ENCODE peak calls at places on chromosomes 1 and 21, in five cellular contexts. R, Y, W, H and L are unnamed samples.

GRCh38 chr1:214685906-214686305 is 82.9 kb downstream of the CENPF start:
- DNase-seq in Y (no peak), R (no peak), H (no peak), W (no peak), L (no peak)

GRCh38 chr1:39525366-39526165 is 34.1 kb downstream of the BMP8A start:
- DNase-seq in H (no peak), Y (no peak), R (no peak), W (no peak), L (no peak)

GRCh38 chr21:42768324-42769121 is 110.8 kb downstream of the WDR4 start:
- DNase-seq in Y (no peak), R (no peak), W (no peak), H (no peak), L (no peak)

GRCh38 chr21:32771134-32771523 is 426 bp downstream of the PAXBP1 start:
- DNase-seq in Y (peak), W (peak), R (peak), H (peak), L (peak)

GRCh38 chr1:102172200-102172599 is 175.5 kb upstream of the OLFM3 start:
- DNase-seq in H (no peak), Y (no peak), R (no peak), W (no peak), L (no peak)

GRCh38 chr1:71273326-71273725 is 192.5 kb upstream of the ZRANB2 start:
- DNase-seq in H (no peak), R (no peak), W (no peak), Y (no peak), L (no peak)

GRCh38 chr1:45008516-45008915 is 2.6 kb downstream of the HECTD3 start:
- DNase-seq in R (no peak), W (no peak), H (no peak), Y (no peak), L (no peak)

GRCh38 chr1:19338323-19338762 is 26.2 kb downstream of the SLC66A1 start:
- DNase-seq in Y (no peak), H (peak), W (peak), R (no peak), L (peak)

GRCh38 chr1:84750110-84750509 is 59.8 kb upstream of the SSX2IP start:
- DNase-seq in R (no peak), H (no peak), W (no peak), Y (no peak), L (no peak)

GRCh38 chr1:44801491-44802305 is 1.5 kb downstream of the PLK3 start:
- DNase-seq in W (peak), H (no peak), R (no peak), Y (peak), L (no peak)

GRCh38 chr1:218392717-218393116 is 47.6 kb downstream of the TGFB2 start:
- DNase-seq in R (no peak), W (no peak), Y (no peak), H (no peak), L (no peak)

GRCh38 chr1:233944596-233944995 is 40.1 kb downstream of the SLC35F3 start:
- DNase-seq in Y (no peak), R (no peak), W (no peak), H (no peak), L (no peak)

GRCh38 chr21:45293726-45294401 is 6.2 kb upstream of the POFUT2 start:
- DNase-seq in H (peak), Y (peak), R (peak), W (no peak), L (peak)

GRCh38 chr21:28089599-28090421 is 902.9 kb downstream of the LTN1 start:
- DNase-seq in W (peak), Y (no peak), R (no peak), H (no peak), L (no peak)

GRCh38 chr1:68128157-68128556 is 77.7 kb upstream of the DIRAS3 start:
- DNase-seq in H (no peak), Y (no peak), W (no peak), R (no peak), L (no peak)

GRCh38 chr21:32918467-32919140 is 107.1 kb upstream of the OLIG2 start:
- DNase-seq in R (no peak), H (no peak), W (no peak), Y (no peak), L (no peak)

GRCh38 chr1:48228156-48228555 is 5.6 kb downstream of the SLC5A9 start:
- DNase-seq in W (peak), Y (no peak), R (no peak), H (no peak), L (no peak)
- TF ChIP-seq CTCF in W (peak), Y (no peak), R (no peak), H (no peak), L (no peak)

DNA sequence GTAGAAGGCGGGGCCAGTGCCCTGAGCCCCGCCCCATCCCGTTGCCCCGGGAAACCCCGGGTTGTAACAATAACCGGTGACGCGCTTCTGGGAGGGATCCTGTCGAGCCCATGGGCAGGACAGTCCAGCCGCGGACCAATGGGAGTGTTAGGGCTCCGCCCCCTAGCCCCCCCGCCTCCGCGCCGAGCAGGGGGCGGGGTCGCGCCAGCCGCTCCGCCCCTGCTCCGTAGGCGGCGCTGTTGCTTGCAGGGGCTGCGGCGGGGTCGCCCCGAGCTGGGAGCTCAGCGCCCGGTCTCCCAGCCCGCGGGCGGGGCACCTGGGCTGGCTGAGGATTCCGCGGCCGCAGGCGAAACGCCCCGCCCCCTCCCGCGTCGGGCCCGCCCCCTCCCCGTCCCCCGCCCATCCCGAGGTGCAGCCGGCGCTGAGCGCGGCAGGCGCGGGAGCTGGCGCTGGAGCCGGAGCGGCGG is at the start of gene FOXO6:
- DNase-seq in Y (peak), R (peak), H (peak), W (peak), L (peak)
- TF ChIP-seq CTCF in Y (peak), R (peak), H (no peak), W (peak), L (peak)

GRCh38 chr1:91744973-91745648 is 140.8 kb downstream of the TGFBR3 start:
- DNase-seq in R (peak), W (no peak), H (no peak), Y (peak), L (no peak)
- TF ChIP-seq CTCF in R (no peak), W (no peak), H (no peak), Y (peak), L (no peak)

DNA sequence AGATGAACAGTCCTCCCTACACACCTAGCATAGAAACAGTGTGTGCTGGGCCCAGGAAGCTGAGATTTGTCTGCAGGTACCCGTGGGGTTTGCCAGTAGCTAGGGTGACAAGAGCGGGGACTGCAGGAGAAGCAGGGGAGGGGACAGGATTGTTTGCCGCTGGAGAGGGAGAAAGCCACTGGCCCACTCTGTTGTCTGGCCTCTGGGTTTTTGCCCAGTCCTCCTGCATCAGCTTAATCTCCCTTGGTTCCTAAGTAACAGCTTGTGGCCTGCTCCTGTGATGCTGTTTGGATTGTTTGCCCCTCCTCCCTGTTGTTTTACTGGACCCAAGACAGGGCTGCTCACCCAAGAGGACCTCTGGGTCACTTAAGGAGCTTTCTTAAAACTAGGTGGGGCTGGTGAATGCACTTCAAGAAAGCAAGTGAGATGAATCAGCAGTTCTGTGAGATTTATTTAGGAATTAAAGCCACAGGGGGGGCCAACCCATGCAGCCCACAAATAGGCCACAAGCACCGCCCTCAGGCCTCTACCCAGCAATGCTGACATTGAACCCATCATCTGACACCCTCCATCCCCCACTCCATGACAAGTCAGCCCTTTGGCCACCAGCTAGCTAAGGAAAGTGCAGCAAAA is 142.8 kb downstream of the ZZZ3 start:
- DNase-seq in R (no peak), H (no peak), W (no peak), Y (no peak), L (no peak)
- TF ChIP-seq CTCF in R (no peak), H (no peak), W (no peak), Y (no peak), L (no peak)

GRCh38 chr1:55375617-55376258 is 160.6 kb upstream of the USP24 start:
- DNase-seq in Y (peak), R (no peak), W (peak), H (peak), L (peak)

GRCh38 chr1:55380313-55380970 is 165.3 kb upstream of the USP24 start:
- DNase-seq in H (peak), Y (peak), W (no peak), R (no peak), L (no peak)

GRCh38 chr1:55376894-55377293 is 161.7 kb upstream of the USP24 start:
- DNase-seq in H (no peak), W (no peak), R (no peak), Y (no peak), L (no peak)

GRCh38 chr1:55381491-55381890 is 166.3 kb upstream of the USP24 start:
- DNase-seq in Y (no peak), H (no peak), W (no peak), R (no peak), L (no peak)

GRCh38 chr1:55378582-55378981 is 163.4 kb upstream of the USP24 start:
- DNase-seq in H (no peak), Y (peak), R (no peak), W (peak), L (no peak)
- TF ChIP-seq CTCF in H (no peak), Y (no peak), R (peak), W (peak), L (peak)